ENCODE peak calls at places on chromosomes 16 and 17, in seven cellular contexts. X is ovary, S is A549, J is breast epithelium, H is fibroblast of lung, Q is PC-3, I is small intestine. V is an unnamed sample.

GRCh38 chr17:1487939-1488825 is 4.3 kb downstream of the MYO1C start:
- DNase-seq in Q (peak; percentile 80), S (peak; percentile 90), J (peak; percentile 86), H (peak; percentile 80), X (peak; percentile 92), I (peak; percentile 74), V (no peak)

GRCh38 chr16:1665829-1666228 is 12.2 kb upstream of the JPT2 start:
- DNase-seq in Q (no peak), H (no peak), J (no peak), X (no peak), I (no peak), S (no peak), V (no peak)

GRCh38 chr17:67999291-67999911 is 3.1 kb upstream of the C17orf58 start:
- DNase-seq in X (no peak), J (no peak), I (no peak), H (no peak), Q (peak; percentile 89), S (no peak), V (no peak)

GRCh38 chr16:61419771-61420170 is 616.5 kb downstream of the CDH8 start:
- DNase-seq in I (no peak), S (no peak), Q (no peak), H (no peak), X (no peak), J (no peak), V (no peak)

GRCh38 chr17:49361129-49361901 is 735 bp downstream of the ZNF652 start:
- DNase-seq in H (no peak), S (peak; percentile 47), J (peak; percentile 49), Q (peak; percentile 77), X (no peak), I (peak; percentile 69), V (peak; percentile 11)

GRCh38 chr16:14629612-14629918 is 495 bp downstream of the PARN start:
- DNase-seq in I (peak; percentile 27), X (no peak), S (no peak), Q (no peak), J (no peak), H (peak; percentile 5), V (no peak)

GRCh38 chr16:85856585-85856984 is 42.4 kb upstream of the IRF8 start:
- DNase-seq in I (no peak), S (no peak), Q (no peak), H (no peak), X (no peak), J (no peak), V (no peak)

GRCh38 chr17:40025991-40026815 is 11.0 kb downstream of the CSF3 start:
- DNase-seq in S (no peak), J (peak; percentile 71), I (no peak), Q (peak; percentile 84), H (no peak), X (no peak), V (no peak)

GRCh38 chr17:48192321-48192731 is 84.8 kb downstream of the SNX11 start:
- DNase-seq in Q (peak; percentile 34), J (no peak), S (no peak), I (no peak), X (no peak), H (no peak), V (no peak)

GRCh38 chr16:69397821-69398521 is 12.2 kb upstream of the TERF2 start:
- DNase-seq in X (peak; percentile 49), Q (peak; percentile 47), I (peak; percentile 58), J (no peak), S (peak; percentile 93), H (peak; percentile 82), V (no peak)

GRCh38 chr16:25007284-25007984 is 7.7 kb downstream of the ARHGAP17 start:
- DNase-seq in I (no peak), H (peak; percentile 76), Q (no peak), S (no peak), J (no peak), X (no peak), V (no peak)

GRCh38 chr16:25199457-25199856 is 17.3 kb upstream of the AQP8 start:
- DNase-seq in Q (no peak), X (no peak), H (no peak), S (no peak), J (no peak), I (no peak), V (no peak)

GRCh38 chr16:16928532-16929101 is 542.1 kb downstream of the XYLT1 start:
- DNase-seq in S (no peak), H (no peak), I (no peak), Q (no peak), X (no peak), J (no peak), V (no peak)

GRCh38 chr16:1071561-1072225 is 854 bp upstream of the SSTR5 start:
- DNase-seq in X (no peak), I (no peak), Q (no peak), H (no peak), S (no peak), J (no peak), V (no peak)

GRCh38 chr17:44093231-44093900 is 22.8 kb downstream of the G6PC3 start:
- DNase-seq in I (no peak), X (no peak), J (no peak), S (no peak), Q (no peak), H (no peak), V (no peak)
- H3K4me1 ChIP-seq in I (no peaks in the 10 kb centered on the region), X (peaks cover 19% of the 10 kb centered on the region), J (peaks cover 14% of the 10 kb centered on the region), S (peaks cover 32% of the 10 kb centered on the region), Q (peaks cover 14% of the 10 kb centered on the region), H (peaks cover 18% of the 10 kb centered on the region), V (peaks cover 44% of the 10 kb centered on the region)

DNA sequence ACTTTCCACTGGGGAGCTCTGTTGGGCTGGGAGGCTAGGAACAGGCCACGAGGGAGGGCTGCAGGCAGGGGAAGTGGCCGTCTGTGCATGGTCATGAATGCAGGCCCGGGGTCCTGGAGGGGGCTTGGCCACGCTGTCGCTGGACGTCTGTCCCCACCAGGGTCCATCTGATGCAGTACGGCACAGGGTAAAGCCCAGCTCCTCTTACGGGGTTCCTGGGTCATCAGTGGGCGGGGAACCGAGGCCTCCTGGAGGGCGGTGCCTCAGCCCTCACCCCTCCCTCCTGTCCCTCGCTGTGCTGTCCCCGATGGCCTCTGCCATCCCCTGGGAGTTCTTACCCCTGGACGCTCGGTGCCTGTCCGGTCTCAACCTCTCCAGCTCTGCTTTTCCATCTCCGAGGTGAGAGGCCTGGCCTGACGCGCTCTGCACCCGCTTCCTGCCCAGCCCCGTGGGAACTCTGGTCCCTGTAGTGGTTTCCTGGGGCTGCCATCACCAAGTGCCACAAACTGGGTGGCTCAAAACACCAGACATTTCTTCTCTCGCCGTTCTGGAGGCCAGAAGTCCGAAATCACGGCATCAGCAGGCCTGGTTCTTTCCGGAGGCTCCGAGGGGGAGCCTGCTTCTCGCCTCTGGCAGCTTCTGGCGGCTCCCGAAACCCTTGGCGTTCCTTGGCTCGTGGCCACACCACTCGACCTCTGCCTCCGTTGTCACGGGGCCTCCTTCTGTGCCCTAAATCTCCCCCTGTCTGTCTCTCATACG is 182.8 kb downstream of the SEC14L1 start:
- DNase-seq in H (peak; percentile 87), S (peak; percentile 72), J (peak; percentile 26), I (no peak), X (peak; percentile 75), Q (peak; percentile 25), V (no peak)
- H3K27ac ChIP-seq in H (peak overlapping the region; percentile 98), S (peak overlapping the region; percentile 93), J (peak overlapping the region; percentile 99), I (peak overlapping the region; percentile 63), X (peak overlapping the region; percentile 91), Q (peak overlapping the region; percentile 98), V (peak overlapping the region; percentile 89)

GRCh38 chr17:77451894-77452852 is 311.4 kb downstream of the SEC14L1 start:
- DNase-seq in J (peak; percentile 76), H (peak; percentile 80), Q (no peak), I (peak; percentile 86), S (no peak), X (peak; percentile 64), V (no peak)

GRCh38 chr17:77454560-77455095 is 313.9 kb downstream of the SEC14L1 start:
- DNase-seq in J (no peak), I (no peak), Q (no peak), X (no peak), S (no peak), H (no peak), V (no peak)

GRCh38 chr17:77455878-77456234 is 315.1 kb downstream of the SEC14L1 start:
- DNase-seq in H (no peak), I (no peak), X (no peak), S (no peak), J (no peak), Q (no peak), V (no peak)

GRCh38 chr17:77455111-77455877 is 314.5 kb downstream of the SEC14L1 start:
- DNase-seq in J (peak; percentile 86), H (peak; percentile 83), I (no peak), Q (no peak), X (no peak), S (no peak), V (no peak)

DNA sequence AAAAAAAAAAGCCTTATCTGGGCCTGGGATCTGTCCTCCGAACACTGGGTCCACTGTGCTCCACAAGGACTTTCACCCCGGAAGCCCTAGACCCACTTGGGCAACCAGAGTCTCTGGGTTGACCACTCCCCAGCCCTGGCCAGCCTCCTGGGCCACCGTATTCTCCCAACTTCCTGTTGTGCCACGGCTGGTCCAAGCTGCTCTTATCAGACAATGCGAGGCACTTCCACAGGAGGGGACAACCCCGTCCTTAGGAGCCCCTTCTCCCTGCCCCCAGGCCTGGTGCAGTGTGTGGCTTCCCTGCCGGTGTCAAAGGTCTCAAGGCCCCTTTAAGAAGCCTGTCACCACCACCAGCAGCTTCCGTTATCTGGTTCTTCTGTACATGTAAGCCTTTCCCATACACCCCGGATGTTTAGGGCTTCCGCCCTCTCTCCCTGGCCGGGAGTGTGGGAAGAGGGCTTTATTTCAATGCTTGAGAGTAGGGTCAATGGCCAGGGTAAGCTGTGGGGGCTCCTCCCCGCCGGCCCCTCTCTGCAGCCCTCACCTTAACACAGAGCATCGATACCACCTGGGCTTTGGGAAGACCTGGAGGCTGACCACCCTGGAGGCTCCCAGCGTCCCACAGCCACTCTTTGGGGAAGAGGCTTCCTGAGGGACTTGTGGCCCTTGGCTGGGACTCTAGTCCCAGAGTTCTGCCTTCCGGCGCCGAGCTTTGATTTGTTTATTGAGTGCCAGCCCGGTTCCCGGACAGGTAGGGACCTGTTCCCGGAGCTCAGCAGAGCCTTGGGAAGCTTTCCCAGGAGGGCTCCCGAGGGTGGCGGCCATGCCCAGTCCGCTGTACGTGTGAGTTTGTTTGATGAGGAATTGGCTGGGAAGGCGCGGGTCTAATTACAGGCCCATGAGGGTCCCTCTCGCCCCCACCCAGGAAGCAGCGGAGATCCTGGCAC is 313.1 kb downstream of the SEC14L1 start:
- DNase-seq in X (no peak), H (no peak), Q (no peak), J (peak; percentile 76), S (no peak), I (peak; percentile 96), V (no peak)
- H3K4me1 ChIP-seq in X (peaks cover 19% of the 10 kb centered on the region), H (peaks cover 48% of the 10 kb centered on the region), Q (peaks cover 19% of the 10 kb centered on the region), J (peaks cover 72% of the 10 kb centered on the region), S (peaks cover 21% of the 10 kb centered on the region), I (peaks cover 8% of the 10 kb centered on the region), V (peaks cover 60% of the 10 kb centered on the region)

DNA sequence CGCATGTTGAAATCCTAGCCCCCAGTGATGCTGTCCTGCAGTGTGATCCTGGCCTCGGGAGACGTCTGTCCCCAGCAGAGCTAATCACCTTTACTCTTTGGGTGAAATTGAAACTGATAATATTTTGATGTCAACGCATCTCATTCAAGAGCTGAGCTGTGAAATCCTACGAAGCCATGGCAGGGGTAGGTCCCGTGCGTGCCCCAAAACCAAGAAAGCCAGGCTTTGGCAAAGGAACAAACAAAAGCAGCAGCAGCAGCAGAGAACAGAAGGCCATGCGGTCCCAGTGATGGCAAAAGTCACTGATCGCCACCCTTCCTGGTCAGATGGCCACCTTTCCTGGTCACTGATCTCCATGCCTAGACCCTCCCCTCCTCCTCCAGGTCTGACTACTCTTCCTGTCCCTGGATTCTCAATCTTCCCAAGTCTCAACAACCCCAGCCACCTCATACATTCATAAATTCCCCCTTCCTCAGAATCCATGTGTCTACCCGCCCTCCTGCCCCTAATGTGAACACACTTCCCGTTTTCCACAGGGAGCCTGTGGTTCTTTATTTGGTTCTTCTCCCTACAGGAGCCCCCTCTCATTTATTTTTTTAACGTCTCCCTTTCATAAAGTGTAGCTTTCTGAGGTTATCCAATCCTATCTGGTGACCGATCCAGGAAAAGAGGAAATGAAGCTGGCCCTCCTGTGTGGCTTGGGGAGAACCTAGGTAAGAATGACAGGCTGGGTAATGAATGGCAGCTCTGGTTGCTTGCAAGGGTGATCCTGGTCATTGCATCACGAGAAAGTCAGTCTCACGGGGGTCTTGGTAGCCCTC is 50.3 kb downstream of the CPPED1 start:
- DNase-seq in J (no peak), Q (no peak), X (no peak), S (no peak), I (no peak), H (no peak), V (no peak)
- H3K27ac ChIP-seq in J (no peak overlapping the region), Q (no peak overlapping the region), X (no peak overlapping the region), S (no peak overlapping the region), I (no peak overlapping the region), H (no peak overlapping the region), V (no peak overlapping the region)